ENCODE peak calls at places on chromosomes 3 and 15, in four cellular contexts. N is breast epithelium, Y is transverse colon, U is GM12878. W is an unnamed sample.

GRCh38 chr3:8979262-8979661 is 16.0 kb upstream of the RAD18 start:
- DNase-seq in N (no peak), Y (no peak), U (no peak), W (peak; percentile 29)

GRCh38 chr3:374459-374858 is 177.9 kb downstream of the CHL1 start:
- DNase-seq in N (no peak), Y (no peak), U (no peak), W (no peak)

GRCh38 chr15:68822818-68823217 is 2.1 kb upstream of the ANP32A start:
- DNase-seq in N (no peak), Y (no peak), U (no peak), W (no peak)

GRCh38 chr15:60412807-60413597 is 15.2 kb upstream of the ANXA2 start:
- DNase-seq in N (no peak), Y (no peak), U (no peak), W (no peak)

GRCh38 chr15:23648920-23649515 is 1.4 kb upstream of the MAGEL2 start:
- DNase-seq in N (no peak), Y (peak; percentile 40), U (no peak), W (no peak)

GRCh38 chr3:132417695-132418520 is 606 bp downstream of the DNAJC13 start:
- DNase-seq in N (peak; percentile 24), Y (peak; percentile 80), U (peak; percentile 31), W (no peak)

GRCh38 chr15:73983773-73984172 is 8.3 kb downstream of the STOML1 start:
- DNase-seq in N (no peak), Y (no peak), U (no peak), W (no peak)

GRCh38 chr3:157275832-157276231 is 115.9 kb upstream of the CCNL1 start:
- DNase-seq in N (no peak), Y (no peak), U (no peak), W (no peak)

GRCh38 chr3:196284396-196284795 is 3.1 kb downstream of the PCYT1A start:
- DNase-seq in N (no peak), Y (no peak), U (no peak), W (no peak)

GRCh38 chr3:145704020-145704419 is 457.0 kb downstream of the PLOD2 start:
- DNase-seq in N (no peak), Y (no peak), U (no peak), W (no peak)

GRCh38 chr15:27675571-27675970 is 423.5 kb downstream of the OCA2 start:
- DNase-seq in N (no peak), Y (no peak), U (no peak), W (no peak)

GRCh38 chr15:82303956-82304640 is 41.5 kb downstream of the SAXO2 start:
- DNase-seq in N (no peak), Y (no peak), U (no peak), W (peak; percentile 89)

GRCh38 chr3:20080956-20081554 is 40.8 kb downstream of the KAT2B start:
- DNase-seq in N (peak; percentile 47), Y (peak; percentile 19), U (peak; percentile 56), W (no peak)

GRCh38 chr15:88956263-88956662 is 43.1 kb upstream of the MFGE8 start:
- DNase-seq in N (no peak), Y (no peak), U (no peak), W (no peak)

GRCh38 chr3:71185733-71186455 is 397.6 kb downstream of the FOXP1 start:
- DNase-seq in N (no peak), Y (peak; percentile 22), U (no peak), W (no peak)

DNA sequence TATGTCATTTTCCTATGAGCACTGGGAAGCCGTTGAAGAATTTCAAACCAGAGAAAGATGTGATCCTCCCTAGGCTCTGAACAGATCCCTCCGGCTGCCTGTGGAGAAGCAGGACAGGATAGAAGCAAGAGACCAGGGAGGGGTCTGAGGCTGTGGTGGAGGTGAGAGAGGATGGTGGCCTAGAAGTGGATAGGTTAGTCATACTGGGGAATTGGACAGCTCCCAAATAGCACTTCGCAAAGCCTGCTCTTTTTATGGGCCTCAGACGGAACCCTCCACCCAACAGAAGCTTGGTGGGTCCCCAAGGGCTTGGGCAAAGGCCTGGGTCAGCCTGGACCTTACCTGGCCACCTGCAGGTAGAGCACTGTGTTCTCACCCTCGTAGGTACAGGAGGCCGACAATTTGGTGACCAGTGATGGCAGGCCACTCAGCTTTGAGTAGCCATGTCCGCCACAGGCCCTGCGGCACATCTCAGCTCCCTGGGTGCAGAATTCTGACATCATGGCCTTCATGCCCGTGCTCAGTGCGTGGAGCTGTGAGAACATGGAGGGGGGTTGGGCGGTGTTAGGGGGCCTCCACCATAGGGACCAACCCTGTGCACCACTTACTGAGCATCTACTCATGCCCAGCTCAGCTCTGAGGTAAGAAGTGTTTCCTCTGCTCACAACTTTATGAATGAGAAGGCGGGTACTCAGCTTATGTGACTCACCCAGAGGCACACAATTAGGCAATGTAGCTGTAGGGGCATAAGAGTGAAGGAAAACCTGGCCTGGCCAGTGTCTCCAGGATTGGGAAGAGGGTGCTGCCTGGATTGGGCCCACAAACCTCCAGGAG is 10.6 kb downstream of the ACOX2 start:
- DNase-seq in N (no peak), Y (no peak), U (no peak), W (peak; percentile 81)
- TF ChIP-seq POLR2AphosphoS5 in N (no peak), Y (no peak), U (no peak), W (no peak)

DNA sequence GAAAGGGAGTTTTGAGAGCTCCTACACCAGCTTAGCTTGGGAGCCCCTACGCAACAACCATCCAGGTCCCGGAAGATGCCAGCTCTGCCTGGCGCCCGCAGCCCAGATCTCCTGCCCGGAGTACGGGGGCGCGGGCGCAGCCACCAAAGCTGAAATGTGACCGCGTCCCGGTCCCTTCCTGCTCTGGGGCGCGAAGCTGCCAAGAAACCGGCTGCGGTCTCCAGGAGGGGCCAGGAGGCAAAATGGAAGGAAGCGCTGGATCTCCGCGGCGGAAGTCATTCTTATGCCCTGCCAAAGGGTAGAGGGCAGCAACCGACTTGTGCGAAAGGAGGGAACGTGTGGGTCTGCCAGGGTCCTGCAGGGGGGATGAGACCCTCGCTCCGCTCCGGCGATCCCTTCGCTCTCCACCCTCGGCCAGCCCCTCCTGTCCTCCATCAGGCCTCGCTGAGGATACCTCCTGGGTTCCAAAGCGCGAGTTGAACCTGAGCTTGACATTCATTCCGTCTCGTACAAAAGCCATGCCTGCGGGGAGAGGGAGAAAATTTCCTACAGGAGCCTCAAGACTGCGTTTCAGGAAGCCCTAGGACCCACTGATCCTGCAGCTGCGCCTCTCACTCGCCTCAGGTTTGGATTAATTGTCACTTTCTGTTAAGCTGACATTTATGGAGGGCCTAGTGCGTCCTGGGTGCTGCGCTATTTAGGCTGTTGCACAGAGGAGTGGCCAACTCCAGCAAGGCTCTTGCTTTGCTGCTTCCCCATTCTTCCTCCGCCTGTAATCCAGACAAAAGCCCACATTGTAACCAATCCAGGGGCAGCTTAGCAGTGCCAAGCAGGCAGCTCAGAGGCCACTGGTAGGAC is 98.3 kb upstream of the VGLL3 start:
- DNase-seq in N (peak; percentile 65), Y (peak; percentile 37), U (no peak), W (no peak)
- TF ChIP-seq POLR2A in N (no peak), Y (peak; percentile 39), U (no peak), W (no peak)

GRCh38 chr3:77815467-77815866 is 775.6 kb downstream of the ROBO2 start:
- DNase-seq in N (no peak), Y (no peak), U (no peak), W (no peak)
- TF ChIP-seq CTCF in N (no peak), Y (no peak), U (peak; percentile 15), W (no peak)

GRCh38 chr3:149967067-149967685 is 3.5 kb downstream of the PFN2 start:
- DNase-seq in N (no peak), Y (no peak), U (no peak), W (no peak)

GRCh38 chr3:149969945-149970715 is 565 bp downstream of the PFN2 start:
- DNase-seq in N (peak; percentile 56), Y (peak; percentile 92), U (peak; percentile 39), W (no peak)

GRCh38 chr3:149969110-149969944 is 1.4 kb downstream of the PFN2 start:
- DNase-seq in N (peak; percentile 27), Y (peak; percentile 31), U (no peak), W (no peak)

GRCh38 chr3:149970716-149971402 is at the start of gene PFN2:
- DNase-seq in N (peak; percentile 43), Y (peak; percentile 70), U (no peak), W (no peak)

DNA sequence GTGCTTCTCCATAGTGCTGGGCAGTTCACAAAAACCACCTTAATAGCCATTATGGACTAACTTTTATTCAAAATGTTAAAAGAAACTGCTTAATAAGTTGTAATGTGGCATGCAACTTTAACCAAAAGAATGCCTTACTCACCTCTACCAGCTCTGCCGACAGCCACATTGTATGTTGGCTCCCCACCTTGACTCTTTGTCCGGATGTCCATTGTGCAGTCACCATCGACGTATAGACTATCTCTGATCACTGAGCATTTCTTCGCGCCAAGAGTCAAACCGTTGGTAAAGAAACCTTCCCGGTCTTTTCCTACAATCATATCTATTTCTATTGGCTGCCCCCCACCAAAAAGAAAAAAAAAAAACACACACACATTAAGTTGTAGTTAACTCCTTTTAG is 2.5 kb downstream of the PFN2 start:
- DNase-seq in N (no peak), Y (no peak), U (no peak), W (no peak)
- TF ChIP-seq POLR2AphosphoS5 in N (no peak), Y (no peak), U (no peak), W (no peak)

GRCh38 chr15:31324739-31325431 is 1.8 kb upstream of the KLF13 start:
- DNase-seq in N (no peak), Y (no peak), U (no peak), W (no peak)
- TF ChIP-seq POLR2A in N (no peak), Y (no peak), U (no peak), W (no peak)

GRCh38 chr3:41241800-41242571 is 42.7 kb downstream of the CTNNB1 start:
- DNase-seq in N (no peak), Y (no peak), U (no peak), W (no peak)
- TF ChIP-seq CTCF in N (no peak), Y (no peak), U (no peak), W (no peak)

DNA sequence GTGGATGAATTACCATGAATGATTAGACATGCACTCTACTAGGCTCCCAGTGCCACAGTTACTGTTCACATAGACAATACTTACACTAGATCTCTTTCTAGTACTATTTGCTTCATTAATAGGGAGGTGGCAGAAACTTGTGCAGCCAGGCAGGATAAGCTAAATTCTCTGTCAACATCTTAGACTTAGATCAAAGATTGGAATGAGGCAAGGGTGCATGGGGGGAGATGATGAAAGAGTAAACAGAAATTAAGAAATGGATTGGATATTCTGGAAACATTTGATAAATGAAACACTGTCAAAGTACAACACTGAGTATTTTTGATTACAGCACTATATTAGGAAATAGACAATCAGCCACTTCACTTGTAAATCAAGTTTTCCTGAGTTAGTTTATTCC is 205.4 kb upstream of the TBC1D5 start:
- DNase-seq in N (no peak), Y (no peak), U (no peak), W (no peak)
- TF ChIP-seq POLR2AphosphoS5 in N (no peak), Y (no peak), U (no peak), W (no peak)

GRCh38 chr15:39868396-39868795 is 51.7 kb downstream of the GPR176 start:
- DNase-seq in N (no peak), Y (no peak), U (no peak), W (no peak)

GRCh38 chr15:39864116-39864515 is 56.0 kb downstream of the GPR176 start:
- DNase-seq in N (no peak), Y (no peak), U (no peak), W (no peak)

GRCh38 chr15:39869858-39870515 is 50.1 kb downstream of the GPR176 start:
- DNase-seq in N (no peak), Y (no peak), U (no peak), W (no peak)

GRCh38 chr15:39873978-39874377 is 46.1 kb downstream of the GPR176 start:
- DNase-seq in N (no peak), Y (no peak), U (no peak), W (no peak)

DNA sequence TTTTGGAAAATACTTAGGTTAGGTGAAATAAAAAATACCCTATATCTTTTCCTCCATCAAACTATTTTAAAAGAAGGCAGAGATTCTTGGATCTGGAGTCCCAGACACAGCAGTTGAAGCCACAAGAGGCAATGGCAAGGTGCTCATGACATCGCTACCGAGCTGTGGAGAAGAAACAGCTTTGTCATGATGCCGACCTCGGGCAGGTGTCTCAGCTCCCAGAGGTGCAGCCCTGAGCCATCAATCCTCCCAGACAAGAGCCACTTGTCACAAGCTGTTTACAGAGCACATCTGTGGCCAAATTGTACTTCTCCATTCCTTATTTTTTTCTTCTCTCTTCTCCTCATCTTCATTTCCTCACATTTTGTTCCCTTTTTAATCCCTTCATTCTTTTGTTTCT is 50.8 kb downstream of the GPR176 start:
- DNase-seq in N (no peak), Y (no peak), U (no peak), W (no peak)
- TF ChIP-seq POLR2A in N (no peak), Y (no peak), U (no peak), W (no peak)

W was measured in esophagus muscularis mucosa.